ENCODE peak calls at places on chromosomes 2 and 18, in six cellular contexts. Z, U, C, P, S and W are unnamed samples.
A peak's percentile ranks its signal among the peaks of the same experiment; 100 is the strongest.

GRCh38 chr18:79418236-79418635 is 22.5 kb downstream of the NFATC1 start:
- DNase-seq in Z (no peak), U (no peak), C (no peak), P (no peak), S (no peak), W (no peak)

GRCh38 chr2:120436885-120437603 is 91.1 kb downstream of the INHBB start:
- DNase-seq in Z (peak; percentile 29), U (no peak), C (no peak), P (no peak), S (peak; percentile 43), W (peak; percentile 75)

GRCh38 chr2:112055833-112056625 is 960 bp downstream of the TMEM87B start:
- DNase-seq in Z (peak; percentile 53), U (no peak), C (peak; percentile 70), P (peak; percentile 26), S (peak; percentile 73), W (no peak)

GRCh38 chr18:60753753-60754152 is 381.2 kb upstream of the MC4R start:
- DNase-seq in Z (no peak), U (no peak), C (no peak), P (no peak), S (peak; percentile 13), W (no peak)

GRCh38 chr2:160315337-160315736 is 115.3 kb upstream of the ITGB6 start:
- DNase-seq in Z (no peak), U (no peak), C (no peak), P (no peak), S (peak; percentile 69), W (no peak)

GRCh38 chr2:172207916-172208315 is 105.2 kb upstream of the DLX2 start:
- DNase-seq in Z (no peak), U (no peak), C (no peak), P (no peak), S (no peak), W (no peak)

GRCh38 chr18:48875942-48876511 is 74.7 kb downstream of the SMAD7 start:
- DNase-seq in Z (no peak), U (no peak), C (no peak), P (no peak), S (no peak), W (no peak)

GRCh38 chr2:212646698-212647097 is 108.1 kb upstream of the ERBB4 start:
- DNase-seq in Z (no peak), U (no peak), C (no peak), P (no peak), S (no peak), W (no peak)

GRCh38 chr2:195520671-195521155 is 136.3 kb upstream of the SLC39A10 start:
- DNase-seq in Z (no peak), U (no peak), C (no peak), P (no peak), S (no peak), W (no peak)

GRCh38 chr2:160970052-160970846 is 190.0 kb upstream of the TANK start:
- DNase-seq in Z (no peak), U (no peak), C (peak; percentile 36), P (peak; percentile 18), S (peak; percentile 88), W (peak; percentile 80)

GRCh38 chr2:199463000-199463692 is 5.4 kb upstream of the SATB2 start:
- DNase-seq in Z (peak; percentile 76), U (no peak), C (peak; percentile 54), P (peak; percentile 43), S (peak; percentile 63), W (no peak)

GRCh38 chr2:39481611-39482010 is 44.5 kb upstream of the MAP4K3 start:
- DNase-seq in Z (no peak), U (no peak), C (no peak), P (no peak), S (peak; percentile 74), W (no peak)

GRCh38 chr2:98552499-98553179 is 55.7 kb downstream of the COA5 start:
- DNase-seq in Z (no peak), U (no peak), C (no peak), P (no peak), S (no peak), W (no peak)

GRCh38 chr18:61551586-61551985 is 218.4 kb downstream of the CDH20 start:
- DNase-seq in Z (peak; percentile 8), U (peak; percentile 15), C (peak; percentile 80), P (peak; percentile 58), S (peak; percentile 93), W (peak; percentile 64)

GRCh38 chr2:228086561-228086960 is 94.9 kb downstream of the SPHKAP start:
- DNase-seq in Z (no peak), U (no peak), C (no peak), P (no peak), S (no peak), W (no peak)

GRCh38 chr18:76588591-76589303 is 93.7 kb upstream of the ZNF516 start:
- DNase-seq in Z (no peak), U (no peak), C (no peak), P (no peak), S (no peak), W (no peak)

GRCh38 chr2:166331468-166331867 is 44.3 kb downstream of the SCN9A start:
- DNase-seq in Z (no peak), U (no peak), C (no peak), P (no peak), S (no peak), W (no peak)

GRCh38 chr18:23227729-23228075 is 92.4 kb downstream of the CABLES1 start:
- DNase-seq in Z (no peak), U (no peak), C (no peak), P (peak; percentile 85), S (no peak), W (no peak)

GRCh38 chr2:240269886-240270285 is 129.4 kb upstream of the OTOS start:
- DNase-seq in Z (no peak), U (no peak), C (no peak), P (no peak), S (no peak), W (no peak)

GRCh38 chr18:47150824-47151366 is 595 bp upstream of the HDHD2 start:
- DNase-seq in Z (peak; percentile 7), U (no peak), C (no peak), P (no peak), S (no peak), W (no peak)

GRCh38 chr2:120899799-120900198 is 164.1 kb downstream of the GLI2 start:
- DNase-seq in Z (no peak), U (no peak), C (no peak), P (no peak), S (no peak), W (no peak)

GRCh38 chr2:102703748-102704147 is 58.1 kb upstream of the TMEM182 start:
- DNase-seq in Z (no peak), U (no peak), C (peak; percentile 38), P (no peak), S (peak; percentile 30), W (no peak)

GRCh38 chr2:45006041-45006941 is 3.0 kb downstream of the SIX2 start:
- DNase-seq in Z (no peak), U (no peak), C (no peak), P (no peak), S (no peak), W (no peak)

GRCh38 chr2:158967731-158968395 is 577 bp upstream of the TANC1 start:
- DNase-seq in Z (no peak), U (no peak), C (peak; percentile 84), P (no peak), S (peak; percentile 60), W (no peak)

GRCh38 chr18:27824841-27825720 is 351.8 kb downstream of the CDH2 start:
- DNase-seq in Z (no peak), U (no peak), C (no peak), P (no peak), S (no peak), W (no peak)

GRCh38 chr2:70994445-70995226 is at the start of gene TEX261:
- DNase-seq in Z (peak; percentile 96), U (peak; percentile 94), C (peak; percentile 64), P (peak; percentile 78), S (peak; percentile 91), W (peak; percentile 84)

GRCh38 chr2:176527141-176527901 is 258.1 kb downstream of the MTX2 start:
- DNase-seq in Z (no peak), U (no peak), C (no peak), P (peak; percentile 60), S (peak; percentile 76), W (no peak)

GRCh38 chr2:115999039-115999438 is 1556.6 kb downstream of the DPP10 start:
- DNase-seq in Z (no peak), U (no peak), C (no peak), P (no peak), S (no peak), W (no peak)

GRCh38 chr2:207919164-207919919 is 106.0 kb downstream of the PLEKHM3 start:
- DNase-seq in Z (no peak), U (no peak), C (no peak), P (no peak), S (no peak), W (no peak)

GRCh38 chr2:110807520-110807919 is 75.1 kb downstream of the ACOXL start:
- DNase-seq in Z (no peak), U (no peak), C (no peak), P (no peak), S (no peak), W (no peak)

GRCh38 chr2:129923265-129924141 is 56.0 kb upstream of the RAB6C start:
- DNase-seq in Z (peak; percentile 48), U (no peak), C (peak; percentile 82), P (peak; percentile 77), S (peak; percentile 64), W (peak; percentile 59)

GRCh38 chr2:120515759-120516295 is 169.9 kb downstream of the INHBB start:
- DNase-seq in Z (no peak), U (no peak), C (no peak), P (no peak), S (no peak), W (no peak)

GRCh38 chr2:191209346-191209745 is 35.9 kb upstream of the MYO1B start:
- DNase-seq in Z (no peak), U (no peak), C (no peak), P (no peak), S (no peak), W (no peak)